ENCODE peak calls at places on chromosome 14, in nine cellular contexts. E is body of pancreas, M is heart left ventricle, T is testis, W is hepatocyte, A is heart right ventricle, R is stomach, F is IMR-90, J is Panc1. B is an unnamed sample.

GRCh38 chr14:101018561-101019290 is 115.2 kb upstream of the RTL1 start:
- DNase-seq in T (peak; percentile 8), J (no peak), A (no peak), F (no peak), W (no peak), M (no peak), R (peak; percentile 17), E (no peak), B (no peak)

GRCh38 chr14:63039800-63040380 is 5.4 kb downstream of the KCNH5 start:
- DNase-seq in T (no peak), J (peak; percentile 13), F (peak; percentile 84), R (no peak), E (no peak), A (no peak), M (no peak), W (peak; percentile 81), B (peak; percentile 59)

GRCh38 chr14:39722547-39723273 is 290.5 kb upstream of the FBXO33 start:
- DNase-seq in F (no peak), A (no peak), M (no peak), J (no peak), E (no peak), R (no peak), T (no peak), W (no peak), B (no peak)

GRCh38 chr14:105069887-105070759 is 4.9 kb upstream of the GPR132 start:
- DNase-seq in R (no peak), J (no peak), M (no peak), F (peak; percentile 33), A (peak; percentile 41), W (peak; percentile 8), T (no peak), E (no peak), B (no peak)

GRCh38 chr14:89826581-89826980 is 127.9 kb downstream of the EFCAB11 start:
- DNase-seq in M (no peak), F (peak; percentile 22), R (no peak), T (no peak), J (no peak), E (no peak), A (no peak), W (no peak), B (no peak)

GRCh38 chr14:71780075-71780474 is 152.2 kb upstream of the RGS6 start:
- DNase-seq in M (peak; percentile 45), T (no peak), F (no peak), E (no peak), J (no peak), R (no peak), A (no peak), W (no peak), B (no peak)

GRCh38 chr14:103856105-103856504 is 8.7 kb upstream of the PPP1R13B start:
- DNase-seq in M (no peak), T (no peak), E (no peak), A (no peak), F (no peak), J (no peak), W (no peak), R (no peak), B (no peak)

GRCh38 chr14:93984987-93985410 is 8.6 kb upstream of the ASB2 start:
- DNase-seq in J (no peak), R (no peak), T (peak; percentile 54), A (no peak), W (peak; percentile 74), E (peak; percentile 59), F (peak; percentile 91), M (no peak), B (peak; percentile 85)

GRCh38 chr14:76965232-76965631 is 63.3 kb downstream of the IRF2BPL start:
- DNase-seq in F (no peak), J (no peak), E (no peak), T (no peak), R (no peak), W (no peak), M (no peak), A (no peak), B (no peak)

GRCh38 chr14:75277000-75277795 is 1.4 kb upstream of the FOS start:
- DNase-seq in F (peak; percentile 89), E (peak; percentile 94), A (peak; percentile 91), M (peak; percentile 95), W (peak; percentile 96), T (peak; percentile 90), R (peak; percentile 90), J (no peak), B (no peak)
- TF ChIP-seq CTCF in F (peak; percentile 5), E (no peak), A (peak; percentile 17), M (no peak), W (no peak), T (no peak), R (no peak), J (no peak), B (no peak)

GRCh38 chr14:88005050-88005481 is at the start of gene GPR65:
- DNase-seq in J (no peak), R (no peak), W (no peak), E (no peak), M (no peak), A (no peak), F (no peak), T (no peak), B (no peak)
- H3K4me3 ChIP-seq in J (no peak within 1 kb of the TSS), R (peak within 1 kb of the TSS; percentile 19), W (no peak within 1 kb of the TSS), E (no peak within 1 kb of the TSS), M (peak within 1 kb of the TSS; percentile 27), A (peak within 1 kb of the TSS; percentile 31), F (no peak within 1 kb of the TSS), T (no peak within 1 kb of the TSS), B (no peak within 1 kb of the TSS)

DNA sequence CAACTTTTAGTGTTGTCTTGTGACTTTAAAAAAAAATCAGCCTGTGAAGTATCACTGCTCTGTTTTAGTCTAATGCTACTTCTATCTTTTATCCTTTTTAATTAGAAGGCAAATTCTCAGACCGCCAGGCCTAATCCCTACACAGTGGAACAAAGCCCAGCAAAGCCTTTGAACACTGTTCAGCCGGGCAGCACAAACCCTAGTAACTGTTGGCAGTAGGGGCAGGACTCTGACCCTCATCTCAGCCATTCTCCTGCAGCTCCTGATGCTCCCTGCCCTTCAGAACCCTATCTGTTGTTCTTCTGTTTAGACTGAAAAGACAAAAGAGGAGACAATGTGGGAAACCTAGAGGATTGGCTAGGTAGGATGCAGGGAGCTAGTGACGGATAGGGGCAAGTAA is 78.0 kb upstream of the OTX2 start:
- DNase-seq in W (no peak), J (no peak), T (no peak), R (no peak), M (no peak), F (no peak), A (no peak), E (no peak), B (no peak)
- H3K27me3 ChIP-seq in W (peaks cover 13% of the 10 kb centered on the region), J (peaks cover 8% of the 10 kb centered on the region), T (no peaks in the 10 kb centered on the region), R (peaks cover 11% of the 10 kb centered on the region), M (no peaks in the 10 kb centered on the region), F (no peaks in the 10 kb centered on the region), A (peaks cover 90% of the 10 kb centered on the region), E (no peaks in the 10 kb centered on the region), B (no peaks in the 10 kb centered on the region)

DNA sequence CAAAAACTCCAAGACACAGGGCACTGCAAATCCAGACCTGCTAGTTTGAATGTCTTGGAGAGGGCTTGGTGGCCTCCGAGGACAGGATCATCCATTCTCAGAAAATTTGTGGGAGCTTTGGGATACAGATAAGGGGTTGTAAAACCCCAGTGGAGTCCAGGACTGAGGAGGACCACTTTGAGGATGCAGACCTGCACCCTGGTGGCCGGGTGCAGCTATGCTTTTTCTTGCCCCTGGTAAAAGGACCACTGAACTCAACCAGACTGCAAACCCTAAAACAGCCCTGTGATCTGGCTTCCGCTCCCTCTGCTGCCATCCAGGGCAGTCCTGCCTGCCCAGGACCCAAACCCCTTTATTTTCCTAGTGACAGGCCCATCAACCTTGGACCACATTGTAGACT is 169.5 kb upstream of the DAAM1 start:
- DNase-seq in A (no peak), E (no peak), F (peak; percentile 4), W (no peak), M (no peak), R (no peak), T (no peak), J (no peak), B (no peak)
- TF ChIP-seq CTCF in A (no peak), E (no peak), F (peak; percentile 34), W (no peak), M (no peak), R (no peak), T (peak; percentile 19), J (peak; percentile 8), B (peak; percentile 50)

GRCh38 chr14:95227279-95227860 is 70.0 kb upstream of the DICER1 start:
- DNase-seq in F (peak; percentile 12), R (peak; percentile 57), W (peak; percentile 31), M (no peak), E (peak; percentile 83), A (no peak), T (no peak), J (no peak), B (no peak)
- H3K4me3 ChIP-seq in F (no peak overlapping the region), R (no peak overlapping the region), W (no peak overlapping the region), M (no peak overlapping the region), E (no peak overlapping the region), A (no peak overlapping the region), T (no peak overlapping the region), J (no peak overlapping the region), B (no peak overlapping the region)

DNA sequence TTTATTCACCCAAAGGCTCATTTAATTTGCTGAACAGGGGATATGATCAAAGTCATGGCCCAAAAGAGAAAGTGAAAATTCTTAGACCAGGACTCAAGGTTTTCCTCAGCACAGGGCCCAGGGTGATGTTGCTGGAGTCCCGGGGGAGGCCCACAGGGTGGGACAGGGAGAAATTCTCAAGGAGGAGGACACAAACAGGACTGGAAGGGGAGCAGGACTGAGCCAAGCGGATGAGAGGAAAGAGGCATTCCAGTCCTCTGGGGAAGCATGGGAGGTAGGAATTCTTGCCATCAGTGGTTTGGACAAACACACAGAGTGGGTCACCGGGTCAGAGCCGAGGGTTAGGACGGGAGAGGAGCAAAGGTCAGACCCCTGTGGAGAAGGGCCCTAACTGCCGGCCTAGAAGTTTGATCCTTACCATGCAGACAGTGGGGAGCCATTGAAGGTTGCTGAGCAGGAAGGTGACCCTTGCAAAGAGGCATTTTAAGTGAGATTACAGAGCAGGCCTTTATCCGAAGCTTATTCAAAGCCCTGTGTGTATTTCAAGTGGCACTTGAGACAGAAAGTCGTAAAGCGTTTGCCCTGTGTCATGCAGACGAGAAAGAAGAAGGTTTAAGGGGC is 68.4 kb upstream of the PTGR2 start:
- DNase-seq in M (peak; percentile 40), J (no peak), F (no peak), A (peak; percentile 44), T (no peak), R (no peak), W (no peak), E (no peak), B (no peak)
- H3K27me3 ChIP-seq in M (no peaks in the 10 kb centered on the region), J (no peaks in the 10 kb centered on the region), F (no peaks in the 10 kb centered on the region), A (no peaks in the 10 kb centered on the region), T (no peaks in the 10 kb centered on the region), R (no peaks in the 10 kb centered on the region), W (no peaks in the 10 kb centered on the region), E (no peaks in the 10 kb centered on the region), B (no peaks in the 10 kb centered on the region)

GRCh38 chr14:78141590-78141989 is 28.6 kb upstream of the NRXN3 start:
- DNase-seq in T (no peak), M (no peak), E (no peak), A (no peak), J (no peak), F (no peak), R (no peak), W (no peak), B (no peak)
- TF ChIP-seq CTCF in T (no peak), M (no peak), E (no peak), A (no peak), J (peak; percentile 4), F (no peak), R (no peak), W (no peak), B (no peak)

GRCh38 chr14:44113769-44114730 is 393.0 kb downstream of the FSCB start:
- DNase-seq in M (no peak), A (no peak), W (no peak), E (no peak), J (no peak), R (no peak), F (no peak), T (no peak), B (no peak)
- H3K4me3 ChIP-seq in M (no peak overlapping the region), A (no peak overlapping the region), W (no peak overlapping the region), E (no peak overlapping the region), J (no peak overlapping the region), R (no peak overlapping the region), F (no peak overlapping the region), T (no peak overlapping the region), B (no peak overlapping the region)